ENCODE peak calls at places on chromosomes 4 and X, in nine cellular contexts. A is M059J; H is mucosa of descending colon; F is stimulated activated CD8-positive, alpha-beta memory T cell treated with anti-CD3 and anti-CD28 coated beads, Interleukin-4, amount 100 ng/mL, for 24 hours; K is amniotic stem cell; T is cerebellar nuclear complex; V is occipital lobe; S is MCF 10A; Y is stimulated activated CD4-positive, alpha-beta T cell treated with anti-CD3 and anti-CD28 coated beads, TNF-alpha, amount 100 ng/mL, for 1 hour. R is an unnamed sample.

GRCh38 chr4:87717276-87718031 is 67.4 kb downstream of the DMP1 start:
- DNase-seq in H (no peak), T (no peak), Y (no peak), F (no peak), K (no peak), V (no peak), S (peak; percentile 27), A (no peak), R (peak; percentile 4)

GRCh38 chr4:6177587-6178197 is 22.7 kb downstream of the JAKMIP1 start:
- DNase-seq in T (no peak), A (no peak), S (no peak), K (no peak), F (peak; percentile 27), Y (no peak), H (peak; percentile 74), V (no peak), R (no peak)

GRCh38 chr4:141853091-141853734 is 216.8 kb downstream of the IL15 start:
- DNase-seq in T (no peak), K (no peak), A (peak; percentile 84), H (no peak), V (no peak), F (no peak), Y (no peak), S (peak; percentile 96), R (peak; percentile 73)

GRCh38 chrX:108734426-108734825 is 1.9 kb downstream of the IRS4 start:
- DNase-seq in H (no peak), K (no peak), V (no peak), A (no peak), F (no peak), Y (no peak), S (no peak), T (no peak), R (no peak)

GRCh38 chrX:40109288-40110008 is 11.7 kb upstream of the BCOR start:
- DNase-seq in S (peak; percentile 56), T (no peak), K (no peak), F (no peak), A (peak; percentile 72), Y (no peak), V (no peak), H (peak; percentile 70), R (no peak)

GRCh38 chr4:48012819-48013218 is 3.7 kb downstream of the CNGA1 start:
- DNase-seq in S (no peak), V (no peak), Y (no peak), H (no peak), T (no peak), F (no peak), A (no peak), K (no peak), R (no peak)

GRCh38 chr4:41281038-41281634 is 24.4 kb downstream of the UCHL1 start:
- DNase-seq in H (no peak), T (peak; percentile 39), A (peak; percentile 85), V (peak; percentile 6), Y (no peak), S (peak; percentile 91), K (peak; percentile 59), F (no peak), R (peak; percentile 80)

GRCh38 chrX:103254921-103255455 is at the start of gene TCEAL8:
- DNase-seq in F (peak; percentile 37), A (peak; percentile 83), H (peak; percentile 88), S (peak; percentile 70), K (peak; percentile 30), T (peak; percentile 46), V (peak; percentile 74), Y (peak; percentile 30), R (peak; percentile 75)

GRCh38 chrX:33190016-33190415 is 21.3 kb downstream of the DMD start:
- DNase-seq in V (no peak), T (no peak), S (no peak), H (no peak), F (no peak), K (no peak), A (no peak), Y (no peak), R (no peak)

GRCh38 chr4:147787204-147787603 is 55.3 kb downstream of the ARHGAP10 start:
- DNase-seq in F (no peak), K (no peak), T (no peak), A (peak; percentile 53), Y (no peak), S (peak; percentile 49), H (no peak), V (peak; percentile 37), R (no peak)

GRCh38 chr4:6910340-6910959 is 824 bp downstream of the TBC1D14 start:
- DNase-seq in K (no peak), F (no peak), S (no peak), T (no peak), H (peak; percentile 64), Y (no peak), V (no peak), A (no peak), R (no peak)

GRCh38 chr4:113987382-113987930 is 8.0 kb upstream of the ARSJ start:
- DNase-seq in H (no peak), V (no peak), S (no peak), F (no peak), T (no peak), A (no peak), Y (no peak), K (no peak), R (no peak)

GRCh38 chr4:80336582-80336981 is 1.1 kb downstream of the CFAP299 start:
- DNase-seq in Y (no peak), S (peak; percentile 42), T (no peak), H (no peak), K (no peak), A (no peak), V (no peak), F (no peak), R (peak; percentile 71)

GRCh38 chrX:47030339-47030738 is 47.9 kb upstream of the RGN start:
- DNase-seq in Y (no peak), V (no peak), H (no peak), A (peak; percentile 69), K (peak; percentile 56), S (peak; percentile 77), T (no peak), F (no peak), R (peak; percentile 66)

GRCh38 chrX:115719171-115719570 is 158.2 kb downstream of the PLS3 start:
- DNase-seq in A (no peak), V (no peak), H (no peak), F (no peak), T (no peak), Y (no peak), S (no peak), K (no peak), R (no peak)

GRCh38 chr4:128286474-128287158 is 997 bp downstream of the PGRMC2 start:
- DNase-seq in T (no peak), V (no peak), F (no peak), K (peak; percentile 13), Y (no peak), S (peak; percentile 55), A (peak; percentile 53), H (no peak), R (peak; percentile 69)

GRCh38 chr4:140172960-140173359 is 19.0 kb upstream of the MAML3 start:
- DNase-seq in F (no peak), T (no peak), S (no peak), V (no peak), A (no peak), K (no peak), Y (no peak), H (no peak), R (peak; percentile 20)

GRCh38 chr4:82509029-82509428 is 52.8 kb downstream of the TMEM150C start:
- DNase-seq in K (no peak), A (no peak), F (no peak), Y (no peak), V (no peak), T (no peak), H (no peak), S (no peak), R (no peak)

GRCh38 chr4:1856920-1857699 is 1.2 kb upstream of the LETM1 start:
- DNase-seq in A (peak; percentile 38), V (no peak), S (no peak), H (peak; percentile 61), Y (no peak), F (no peak), T (no peak), K (no peak), R (no peak)

GRCh38 chrX:127259742-127260141 is 440.2 kb downstream of the PRR32 start:
- DNase-seq in T (no peak), S (peak; percentile 2), H (no peak), V (no peak), K (no peak), A (no peak), Y (no peak), F (no peak), R (peak; percentile 6)

GRCh38 chr4:15702941-15703403 is at the start of gene BST1:
- DNase-seq in V (no peak), F (peak; percentile 22), H (peak; percentile 89), S (no peak), A (peak; percentile 47), K (no peak), T (no peak), Y (peak; percentile 28), R (peak; percentile 53)

GRCh38 chrX:4239650-4240540 is 526.4 kb upstream of the PRKX start:
- DNase-seq in H (no peak), F (no peak), K (no peak), A (peak; percentile 0), S (no peak), T (no peak), Y (no peak), V (no peak), R (no peak)

GRCh38 chr4:22625301-22625700 is 67.4 kb upstream of the GBA3 start:
- DNase-seq in Y (no peak), H (no peak), V (no peak), S (no peak), T (no peak), A (peak; percentile 25), K (no peak), F (no peak), R (peak; percentile 4)

GRCh38 chr4:21451032-21451431 is 497.5 kb downstream of the KCNIP4 start:
- DNase-seq in T (peak; percentile 74), V (no peak), H (no peak), Y (no peak), K (no peak), S (peak; percentile 67), F (no peak), A (peak; percentile 91), R (peak; percentile 51)

GRCh38 chr4:74479009-74479408 is 34.1 kb downstream of the AREG start:
- DNase-seq in S (no peak), T (no peak), V (no peak), K (no peak), F (no peak), H (no peak), Y (no peak), A (no peak), R (no peak)

GRCh38 chr4:99868126-99868596 is 26.1 kb downstream of the LAMTOR3 start:
- DNase-seq in S (no peak), V (no peak), H (no peak), Y (no peak), T (no peak), A (peak; percentile 29), K (peak; percentile 19), F (no peak), R (no peak)

GRCh38 chr4:16079046-16079445 is 4.8 kb downstream of the PROM1 start:
- DNase-seq in F (no peak), Y (no peak), T (no peak), H (no peak), K (no peak), S (no peak), V (no peak), A (peak; percentile 8), R (peak; percentile 70)

GRCh38 chrX:132127748-132128147 is at the start of gene FRMD7:
- DNase-seq in K (no peak), F (no peak), S (no peak), A (peak; percentile 53), H (no peak), T (no peak), Y (no peak), V (no peak), R (no peak)

GRCh38 chr4:42596918-42597317 is 60.0 kb downstream of the ATP8A1 start:
- DNase-seq in F (no peak), V (no peak), Y (no peak), K (no peak), A (no peak), S (no peak), H (no peak), T (no peak), R (no peak)

GRCh38 chr4:2367626-2368025 is 50.8 kb downstream of the ZFYVE28 start:
- DNase-seq in F (no peak), V (no peak), H (peak; percentile 13), A (no peak), K (no peak), Y (no peak), T (no peak), S (no peak), R (no peak)

GRCh38 chr4:111602848-111603247 is 542.4 kb upstream of the FAM241A start:
- DNase-seq in K (no peak), S (peak; percentile 4), V (no peak), A (no peak), F (no peak), T (no peak), Y (no peak), H (no peak), R (peak; percentile 21)

R was measured in epithelial cell of esophagus.